ENCODE peak calls at places on chromosomes 3 and 15, in six cellular contexts. One of them, this sample, is unnamed.

GRCh38 chr3:182803596-182803995 is 10.3 kb downstream of the ATP11B start:
- DNase-seq in T-helper 1 cell: no peak
- DNase-seq in astrocyte of the spinal cord: no peak
- DNase-seq in M059J: no peak
- DNase-seq in stimulated activated CD4-positive, alpha-beta T cell treated with anti-CD3 and anti-CD28 coated beads, Interleukin-4, amount 100 ng/mL, for 24 hours: no peak
- DNase-seq in tibial artery: no peak
- DNase-seq in this sample: no peak

GRCh38 chr15:64897345-64897985 is 14.2 kb upstream of the ANKDD1A start:
- DNase-seq in T-helper 1 cell: no peak
- DNase-seq in astrocyte of the spinal cord: peak
- DNase-seq in M059J: peak
- DNase-seq in stimulated activated CD4-positive, alpha-beta T cell treated with anti-CD3 and anti-CD28 coated beads, Interleukin-4, amount 100 ng/mL, for 24 hours: no peak
- DNase-seq in tibial artery: peak
- DNase-seq in this sample: peak

GRCh38 chr3:119322523-119323400 is 28.6 kb downstream of the ARHGAP31 start:
- DNase-seq in T-helper 1 cell: peak
- DNase-seq in astrocyte of the spinal cord: peak
- DNase-seq in M059J: peak
- DNase-seq in stimulated activated CD4-positive, alpha-beta T cell treated with anti-CD3 and anti-CD28 coated beads, Interleukin-4, amount 100 ng/mL, for 24 hours: peak
- DNase-seq in tibial artery: peak
- DNase-seq in this sample: peak

GRCh38 chr3:58167431-58168351 is 43.1 kb downstream of the DNASE1L3 start:
- DNase-seq in T-helper 1 cell: no peak
- DNase-seq in astrocyte of the spinal cord: peak
- DNase-seq in M059J: no peak
- DNase-seq in stimulated activated CD4-positive, alpha-beta T cell treated with anti-CD3 and anti-CD28 coated beads, Interleukin-4, amount 100 ng/mL, for 24 hours: peak
- DNase-seq in tibial artery: peak
- DNase-seq in this sample: peak

GRCh38 chr3:167837430-167837829 is 101.9 kb downstream of the SERPINI1 start:
- DNase-seq in T-helper 1 cell: no peak
- DNase-seq in astrocyte of the spinal cord: peak
- DNase-seq in M059J: no peak
- DNase-seq in stimulated activated CD4-positive, alpha-beta T cell treated with anti-CD3 and anti-CD28 coated beads, Interleukin-4, amount 100 ng/mL, for 24 hours: no peak
- DNase-seq in tibial artery: no peak
- DNase-seq in this sample: peak

GRCh38 chr3:108767258-108767657 is 10.0 kb upstream of the RETNLB start:
- DNase-seq in T-helper 1 cell: no peak
- DNase-seq in astrocyte of the spinal cord: no peak
- DNase-seq in M059J: no peak
- DNase-seq in stimulated activated CD4-positive, alpha-beta T cell treated with anti-CD3 and anti-CD28 coated beads, Interleukin-4, amount 100 ng/mL, for 24 hours: no peak
- DNase-seq in tibial artery: no peak
- DNase-seq in this sample: no peak

GRCh38 chr3:119636194-119636593 is 24.2 kb downstream of the POPDC2 start:
- DNase-seq in T-helper 1 cell: no peak
- DNase-seq in astrocyte of the spinal cord: peak
- DNase-seq in M059J: peak
- DNase-seq in stimulated activated CD4-positive, alpha-beta T cell treated with anti-CD3 and anti-CD28 coated beads, Interleukin-4, amount 100 ng/mL, for 24 hours: no peak
- DNase-seq in tibial artery: no peak
- DNase-seq in this sample: peak

GRCh38 chr3:160125188-160125587 is 100.0 kb upstream of the C3orf80 start:
- DNase-seq in T-helper 1 cell: no peak
- DNase-seq in astrocyte of the spinal cord: no peak
- DNase-seq in M059J: peak
- DNase-seq in stimulated activated CD4-positive, alpha-beta T cell treated with anti-CD3 and anti-CD28 coated beads, Interleukin-4, amount 100 ng/mL, for 24 hours: no peak
- DNase-seq in tibial artery: no peak
- DNase-seq in this sample: peak

GRCh38 chr3:177290633-177291032 is 93.4 kb upstream of the TBL1XR1 start:
- DNase-seq in T-helper 1 cell: no peak
- DNase-seq in astrocyte of the spinal cord: no peak
- DNase-seq in M059J: no peak
- DNase-seq in stimulated activated CD4-positive, alpha-beta T cell treated with anti-CD3 and anti-CD28 coated beads, Interleukin-4, amount 100 ng/mL, for 24 hours: no peak
- DNase-seq in tibial artery: no peak
- DNase-seq in this sample: no peak

GRCh38 chr3:194269610-194270145 is 81.5 kb downstream of the CPN2 start:
- DNase-seq in T-helper 1 cell: no peak
- DNase-seq in astrocyte of the spinal cord: peak
- DNase-seq in M059J: peak
- DNase-seq in stimulated activated CD4-positive, alpha-beta T cell treated with anti-CD3 and anti-CD28 coated beads, Interleukin-4, amount 100 ng/mL, for 24 hours: no peak
- DNase-seq in tibial artery: peak
- DNase-seq in this sample: peak

GRCh38 chr3:31581660-31582059 is 48.9 kb downstream of the STT3B start:
- DNase-seq in T-helper 1 cell: no peak
- DNase-seq in astrocyte of the spinal cord: no peak
- DNase-seq in M059J: no peak
- DNase-seq in stimulated activated CD4-positive, alpha-beta T cell treated with anti-CD3 and anti-CD28 coated beads, Interleukin-4, amount 100 ng/mL, for 24 hours: no peak
- DNase-seq in tibial artery: no peak
- DNase-seq in this sample: peak

GRCh38 chr3:188090626-188091309 is 63.2 kb upstream of the LPP start:
- DNase-seq in T-helper 1 cell: no peak
- DNase-seq in astrocyte of the spinal cord: no peak
- DNase-seq in M059J: no peak
- DNase-seq in stimulated activated CD4-positive, alpha-beta T cell treated with anti-CD3 and anti-CD28 coated beads, Interleukin-4, amount 100 ng/mL, for 24 hours: no peak
- DNase-seq in tibial artery: no peak
- DNase-seq in this sample: no peak

This sample was measured in choroid plexus epithelial cell.